ENCODE peak calls at places on chromosomes 11 and 22, in five cellular contexts. O, U, R, W and M are unnamed samples.
A peak's percentile ranks its signal among the peaks of the same experiment; 100 is the strongest.

GRCh38 chr11:130371004-130371590 is 56.4 kb upstream of the ZBTB44 start:
- DNase-seq in O (no peak), U (no peak), R (no peak), W (no peak), M (peak; percentile 55)

GRCh38 chr11:118277312-118277711 is 13.2 kb upstream of the MPZL2 start:
- DNase-seq in O (no peak), U (no peak), R (peak; percentile 41), W (no peak), M (peak; percentile 84)

GRCh38 chr11:6258571-6258998 is 1.1 kb upstream of the CCKBR start:
- DNase-seq in O (peak; percentile 64), U (no peak), R (peak; percentile 31), W (no peak), M (no peak)

GRCh38 chr22:43446881-43447280 is 35.1 kb downstream of the MPPED1 start:
- DNase-seq in O (no peak), U (no peak), R (peak; percentile 58), W (no peak), M (no peak)

GRCh38 chr11:28696591-28696990 is 588.4 kb downstream of the METTL15 start:
- DNase-seq in O (no peak), U (no peak), R (no peak), W (no peak), M (no peak)

GRCh38 chr22:42077486-42078125 is 1.9 kb upstream of the SMDT1 start:
- DNase-seq in O (no peak), U (no peak), R (no peak), W (no peak), M (no peak)

GRCh38 chr11:63737718-63738117 is 30.9 kb downstream of the ZFTA start:
- DNase-seq in O (no peak), U (no peak), R (no peak), W (no peak), M (no peak)

GRCh38 chr22:30290679-30291333 is 1.5 kb upstream of the CASTOR1 start:
- DNase-seq in O (peak; percentile 48), U (peak; percentile 87), R (peak; percentile 91), W (peak; percentile 92), M (peak; percentile 97)

GRCh38 chr11:77087723-77088225 is 14.9 kb upstream of the OMP start:
- DNase-seq in O (no peak), U (no peak), R (no peak), W (no peak), M (no peak)

GRCh38 chr22:44186121-44186510 is 5.4 kb downstream of the PARVG start:
- DNase-seq in O (no peak), U (no peak), R (no peak), W (no peak), M (no peak)

GRCh38 chr11:61173456-61173855 is 12.2 kb upstream of the VPS37C start:
- DNase-seq in O (no peak), U (no peak), R (peak; percentile 49), W (no peak), M (no peak)

GRCh38 chr11:26286472-26287066 is 45.4 kb upstream of the ANO3 start:
- DNase-seq in O (peak; percentile 87), U (no peak), R (no peak), W (no peak), M (no peak)

GRCh38 chr11:14578551-14578956 is 58.4 kb upstream of the PSMA1 start:
- DNase-seq in O (no peak), U (no peak), R (peak; percentile 46), W (no peak), M (no peak)

GRCh38 chr22:21449531-21450319 is 17.5 kb upstream of the TMEM191C start:
- DNase-seq in O (peak; percentile 6), U (peak; percentile 9), R (peak; percentile 19), W (no peak), M (no peak)

GRCh38 chr11:85628771-85629341 is 463 bp downstream of the TMEM126B start:
- DNase-seq in O (peak; percentile 3), U (no peak), R (no peak), W (no peak), M (no peak)

GRCh38 chr11:129280027-129280811 is 88.1 kb upstream of the ARHGAP32 start:
- DNase-seq in O (no peak), U (no peak), R (no peak), W (no peak), M (no peak)

GRCh38 chr11:61963016-61963281 is 4.5 kb downstream of the FTH1 start:
- DNase-seq in O (no peak), U (no peak), R (no peak), W (no peak), M (no peak)

GRCh38 chr11:69744435-69744834 is 30.7 kb downstream of the FGF4 start:
- DNase-seq in O (no peak), U (no peak), R (no peak), W (no peak), M (no peak)

GRCh38 chr11:1924121-1924520 is 4.6 kb downstream of the TNNT3 start:
- DNase-seq in O (no peak), U (no peak), R (no peak), W (no peak), M (no peak)

GRCh38 chr11:15878756-15879155 is 477.6 kb downstream of the SOX6 start:
- DNase-seq in O (no peak), U (no peak), R (no peak), W (no peak), M (no peak)

GRCh38 chr11:63764201-63764711 is 4.3 kb downstream of the ZFTA start:
- DNase-seq in O (peak; percentile 83), U (no peak), R (no peak), W (peak; percentile 54), M (no peak)

GRCh38 chr11:45180888-45181594 is 34.6 kb downstream of the PRDM11 start:
- DNase-seq in O (peak; percentile 15), U (peak; percentile 30), R (peak; percentile 71), W (peak; percentile 75), M (no peak)

GRCh38 chr22:24411256-24412004 is 16.0 kb upstream of the ADORA2A start:
- DNase-seq in O (no peak), U (no peak), R (peak; percentile 22), W (no peak), M (no peak)

GRCh38 chr11:91209751-91210150 is 986.9 kb upstream of the CHORDC1 start:
- DNase-seq in O (no peak), U (no peak), R (no peak), W (no peak), M (no peak)

GRCh38 chr11:34234086-34234740 is 123.6 kb downstream of the ABTB2 start:
- DNase-seq in O (peak; percentile 39), U (no peak), R (peak; percentile 58), W (no peak), M (no peak)

GRCh38 chr11:12410006-12410728 is 32.8 kb downstream of the PARVA start:
- DNase-seq in O (peak; percentile 44), U (no peak), R (no peak), W (no peak), M (peak; percentile 91)
- TF ChIP-seq CTCF in O (peak; percentile 36), U (no peak), R (no peak), W (peak; percentile 13), M (no peak)

GRCh38 chr11:107276057-107276456 is 181.6 kb downstream of the CWF19L2 start:
- DNase-seq in O (no peak), U (no peak), R (no peak), W (no peak), M (no peak)
- H3K9me3 ChIP-seq in O (no peaks in the 10 kb centered on the region), U (peaks cover 12% of the 10 kb centered on the region), R (no peaks in the 10 kb centered on the region), W (no peaks in the 10 kb centered on the region), M (peaks cover 6% of the 10 kb centered on the region)

GRCh38 chr11:68525930-68526329 is 65.4 kb downstream of the PPP6R3 start:
- DNase-seq in O (no peak), U (no peak), R (no peak), W (no peak), M (no peak)

GRCh38 chr11:68524681-68525080 is 64.1 kb downstream of the PPP6R3 start:
- DNase-seq in O (no peak), U (no peak), R (no peak), W (no peak), M (no peak)

GRCh38 chr11:68525320-68525719 is 64.8 kb downstream of the PPP6R3 start:
- DNase-seq in O (no peak), U (no peak), R (no peak), W (no peak), M (no peak)

GRCh38 chr11:68528630-68529029 is 68.1 kb downstream of the PPP6R3 start:
- DNase-seq in O (no peak), U (no peak), R (no peak), W (no peak), M (no peak)

GRCh38 chr11:68527585-68527984 is 67.0 kb downstream of the PPP6R3 start:
- DNase-seq in O (peak; percentile 21), U (no peak), R (no peak), W (no peak), M (no peak)
- H3K27ac ChIP-seq in O (no peak overlapping the region), U (no peak overlapping the region), R (no peak overlapping the region), W (no peak overlapping the region), M (no peak overlapping the region)

DNA sequence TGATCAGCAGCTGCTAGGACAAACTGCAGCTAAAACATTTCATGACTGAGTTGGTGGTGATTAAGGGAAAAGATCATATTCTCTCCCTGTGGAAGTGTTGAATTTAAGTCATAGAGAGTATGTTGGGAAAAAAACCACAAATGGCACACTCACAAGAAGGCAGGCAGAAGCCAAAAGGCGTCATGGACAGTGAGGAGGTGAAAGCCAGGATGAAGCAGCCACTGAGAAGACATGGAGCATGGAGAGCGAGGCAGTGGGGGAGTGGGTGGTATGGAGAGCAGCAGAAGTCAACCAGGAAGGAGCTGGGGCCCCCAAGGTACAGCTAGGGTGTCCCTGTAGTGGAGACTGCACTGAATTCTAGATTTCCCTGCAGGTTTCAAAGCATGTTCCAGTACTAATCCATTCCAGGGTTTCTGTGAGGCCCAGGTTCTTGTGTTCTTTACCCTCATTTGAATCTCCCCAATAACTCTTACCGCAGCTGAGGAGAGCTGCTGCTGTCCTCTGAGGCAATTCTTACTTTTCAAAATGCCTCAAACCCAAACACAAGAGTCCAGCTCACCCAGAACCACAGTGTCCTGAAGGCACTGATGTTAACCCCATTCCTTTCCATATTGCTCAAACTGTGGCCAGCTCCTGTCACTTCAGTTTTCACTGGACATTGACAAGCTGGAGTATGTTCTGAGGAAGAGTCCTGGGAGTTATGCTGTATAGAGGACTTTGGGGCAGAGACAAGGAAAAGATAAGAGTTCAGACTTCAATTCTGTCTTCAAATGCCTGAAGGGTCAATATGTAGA is 191.8 kb upstream of the E2F8 start:
- DNase-seq in O (no peak), U (no peak), R (no peak), W (no peak), M (peak; percentile 90)
- TF ChIP-seq CTCF in O (no peak), U (no peak), R (no peak), W (no peak), M (no peak)